ENCODE peak calls at places on chromosomes 16 and 17, in eight cellular contexts. One of them, this sample, is unnamed.

GRCh38 chr16:21184834-21185233 is 26.4 kb downstream of the LDAF1 start:
- DNase-seq in EH: no peak
- DNase-seq in smooth muscle cell of the brain vasculature: no peak
- DNase-seq in HTR-8/SVneo: no peak
- DNase-seq in CD8-positive, alpha-beta memory T cell: no peak
- DNase-seq in NCI-H187 treated with DMSO at 0.1 percent for 48 hours: no peak
- DNase-seq in BJ: no peak
- DNase-seq in skeletal muscle cell: no peak
- DNase-seq in this sample: no peak

GRCh38 chr16:64545769-64546168 is 576.1 kb downstream of the CDH11 start:
- DNase-seq in EH: no peak
- DNase-seq in smooth muscle cell of the brain vasculature: no peak
- DNase-seq in HTR-8/SVneo: no peak
- DNase-seq in CD8-positive, alpha-beta memory T cell: no peak
- DNase-seq in NCI-H187 treated with DMSO at 0.1 percent for 48 hours: no peak
- DNase-seq in BJ: no peak
- DNase-seq in skeletal muscle cell: no peak
- DNase-seq in this sample: no peak

GRCh38 chr17:15154618-15155017 is 110.5 kb downstream of the PMP22 start:
- DNase-seq in EH: no peak
- DNase-seq in smooth muscle cell of the brain vasculature: no peak
- DNase-seq in HTR-8/SVneo: no peak
- DNase-seq in CD8-positive, alpha-beta memory T cell: no peak
- DNase-seq in NCI-H187 treated with DMSO at 0.1 percent for 48 hours: no peak
- DNase-seq in BJ: no peak
- DNase-seq in skeletal muscle cell: no peak
- DNase-seq in this sample: no peak

GRCh38 chr16:68351991-68352431 is 41.2 kb downstream of the PRMT7 start:
- DNase-seq in EH: no peak
- DNase-seq in smooth muscle cell of the brain vasculature: no peak
- DNase-seq in HTR-8/SVneo: no peak
- DNase-seq in CD8-positive, alpha-beta memory T cell: no peak
- DNase-seq in NCI-H187 treated with DMSO at 0.1 percent for 48 hours: peak
- DNase-seq in BJ: no peak
- DNase-seq in skeletal muscle cell: no peak
- DNase-seq in this sample: no peak

GRCh38 chr16:21023509-21024202 is 123.1 kb downstream of the LYRM1 start:
- DNase-seq in EH: no peak
- DNase-seq in smooth muscle cell of the brain vasculature: no peak
- DNase-seq in HTR-8/SVneo: no peak
- DNase-seq in CD8-positive, alpha-beta memory T cell: no peak
- DNase-seq in NCI-H187 treated with DMSO at 0.1 percent for 48 hours: no peak
- DNase-seq in BJ: no peak
- DNase-seq in skeletal muscle cell: no peak
- DNase-seq in this sample: no peak

GRCh38 chr16:31201511-31202401 is 804 bp downstream of the PYCARD start:
- DNase-seq in EH: peak
- DNase-seq in smooth muscle cell of the brain vasculature: no peak
- DNase-seq in HTR-8/SVneo: no peak
- DNase-seq in CD8-positive, alpha-beta memory T cell: peak
- DNase-seq in NCI-H187 treated with DMSO at 0.1 percent for 48 hours: no peak
- DNase-seq in BJ: no peak
- DNase-seq in skeletal muscle cell: no peak
- DNase-seq in this sample: no peak

GRCh38 chr17:77400445-77400870 is 259.7 kb downstream of the SEC14L1 start:
- DNase-seq in EH: no peak
- DNase-seq in smooth muscle cell of the brain vasculature: no peak
- DNase-seq in HTR-8/SVneo: no peak
- DNase-seq in CD8-positive, alpha-beta memory T cell: peak
- DNase-seq in NCI-H187 treated with DMSO at 0.1 percent for 48 hours: no peak
- DNase-seq in BJ: no peak
- DNase-seq in skeletal muscle cell: no peak
- DNase-seq in this sample: no peak

GRCh38 chr16:10497132-10498088 is 83.0 kb downstream of the EMP2 start:
- DNase-seq in EH: no peak
- DNase-seq in smooth muscle cell of the brain vasculature: no peak
- DNase-seq in HTR-8/SVneo: no peak
- DNase-seq in CD8-positive, alpha-beta memory T cell: no peak
- DNase-seq in NCI-H187 treated with DMSO at 0.1 percent for 48 hours: no peak
- DNase-seq in BJ: no peak
- DNase-seq in skeletal muscle cell: no peak
- DNase-seq in this sample: no peak

GRCh38 chr17:17297217-17297616 is 6.0 kb upstream of the NT5M start:
- DNase-seq in EH: peak
- DNase-seq in smooth muscle cell of the brain vasculature: no peak
- DNase-seq in HTR-8/SVneo: no peak
- DNase-seq in CD8-positive, alpha-beta memory T cell: no peak
- DNase-seq in NCI-H187 treated with DMSO at 0.1 percent for 48 hours: no peak
- DNase-seq in BJ: no peak
- DNase-seq in skeletal muscle cell: peak
- DNase-seq in this sample: no peak

GRCh38 chr17:4743898-4744297 is 4.2 kb upstream of the CXCL16 start:
- DNase-seq in EH: no peak
- DNase-seq in smooth muscle cell of the brain vasculature: no peak
- DNase-seq in HTR-8/SVneo: no peak
- DNase-seq in CD8-positive, alpha-beta memory T cell: no peak
- DNase-seq in NCI-H187 treated with DMSO at 0.1 percent for 48 hours: no peak
- DNase-seq in BJ: no peak
- DNase-seq in skeletal muscle cell: no peak
- DNase-seq in this sample: no peak

GRCh38 chr16:3485821-3486505 is 9.3 kb downstream of the C16orf90 start:
- DNase-seq in EH: no peak
- DNase-seq in smooth muscle cell of the brain vasculature: no peak
- DNase-seq in HTR-8/SVneo: no peak
- DNase-seq in CD8-positive, alpha-beta memory T cell: no peak
- DNase-seq in NCI-H187 treated with DMSO at 0.1 percent for 48 hours: no peak
- DNase-seq in BJ: no peak
- DNase-seq in skeletal muscle cell: no peak
- DNase-seq in this sample: no peak

GRCh38 chr16:88453621-88454314 is 688 bp downstream of the ZFPM1 start:
- DNase-seq in EH: no peak
- DNase-seq in smooth muscle cell of the brain vasculature: no peak
- DNase-seq in HTR-8/SVneo: no peak
- DNase-seq in CD8-positive, alpha-beta memory T cell: no peak
- DNase-seq in NCI-H187 treated with DMSO at 0.1 percent for 48 hours: no peak
- DNase-seq in BJ: no peak
- DNase-seq in skeletal muscle cell: no peak
- DNase-seq in this sample: no peak

GRCh38 chr17:78753316-78754250 is 28.5 kb downstream of the CYTH1 start:
- DNase-seq in EH: no peak
- DNase-seq in smooth muscle cell of the brain vasculature: no peak
- DNase-seq in HTR-8/SVneo: no peak
- DNase-seq in CD8-positive, alpha-beta memory T cell: peak
- DNase-seq in NCI-H187 treated with DMSO at 0.1 percent for 48 hours: no peak
- DNase-seq in BJ: no peak
- DNase-seq in skeletal muscle cell: no peak
- DNase-seq in this sample: no peak

GRCh38 chr17:77839324-77840155 is 119.0 kb upstream of the TNRC6C start:
- DNase-seq in EH: no peak
- DNase-seq in smooth muscle cell of the brain vasculature: no peak
- DNase-seq in HTR-8/SVneo: no peak
- DNase-seq in CD8-positive, alpha-beta memory T cell: no peak
- DNase-seq in NCI-H187 treated with DMSO at 0.1 percent for 48 hours: no peak
- DNase-seq in BJ: no peak
- DNase-seq in skeletal muscle cell: no peak
- DNase-seq in this sample: no peak

GRCh38 chr17:66950886-66951604 is 13.5 kb upstream of the CACNG4 start:
- DNase-seq in EH: no peak
- DNase-seq in smooth muscle cell of the brain vasculature: no peak
- DNase-seq in HTR-8/SVneo: no peak
- DNase-seq in CD8-positive, alpha-beta memory T cell: no peak
- DNase-seq in NCI-H187 treated with DMSO at 0.1 percent for 48 hours: no peak
- DNase-seq in BJ: no peak
- DNase-seq in skeletal muscle cell: no peak
- DNase-seq in this sample: no peak

GRCh38 chr16:74734361-74735161 is 33.9 kb upstream of the MLKL start:
- DNase-seq in EH: peak
- DNase-seq in smooth muscle cell of the brain vasculature: no peak
- DNase-seq in HTR-8/SVneo: peak
- DNase-seq in CD8-positive, alpha-beta memory T cell: no peak
- DNase-seq in NCI-H187 treated with DMSO at 0.1 percent for 48 hours: no peak
- DNase-seq in BJ: no peak
- DNase-seq in skeletal muscle cell: no peak
- DNase-seq in this sample: no peak

GRCh38 chr17:9240659-9241370 is 219.5 kb downstream of the NTN1 start:
- DNase-seq in EH: peak
- DNase-seq in smooth muscle cell of the brain vasculature: no peak
- DNase-seq in HTR-8/SVneo: no peak
- DNase-seq in CD8-positive, alpha-beta memory T cell: no peak
- DNase-seq in NCI-H187 treated with DMSO at 0.1 percent for 48 hours: no peak
- DNase-seq in BJ: peak
- DNase-seq in skeletal muscle cell: no peak
- DNase-seq in this sample: no peak

GRCh38 chr17:65243838-65244237 is 106.7 kb downstream of the RGS9 start:
- DNase-seq in EH: peak
- DNase-seq in smooth muscle cell of the brain vasculature: peak
- DNase-seq in HTR-8/SVneo: no peak
- DNase-seq in CD8-positive, alpha-beta memory T cell: no peak
- DNase-seq in NCI-H187 treated with DMSO at 0.1 percent for 48 hours: no peak
- DNase-seq in BJ: no peak
- DNase-seq in skeletal muscle cell: no peak
- DNase-seq in this sample: peak

GRCh38 chr17:77160032-77160876 is 19.5 kb downstream of the SEC14L1 start:
- DNase-seq in EH: peak
- DNase-seq in smooth muscle cell of the brain vasculature: no peak
- DNase-seq in HTR-8/SVneo: no peak
- DNase-seq in CD8-positive, alpha-beta memory T cell: no peak
- DNase-seq in NCI-H187 treated with DMSO at 0.1 percent for 48 hours: no peak
- DNase-seq in BJ: no peak
- DNase-seq in skeletal muscle cell: no peak
- DNase-seq in this sample: no peak